ENCODE peak calls at places on chromosomes 3 and 15, in six cellular contexts. F is mesenchymal stem cell, Z is IMR-90, S is neuronal stem cell, E is trophoblast cell, A is H1. X is an unnamed sample.

GRCh38 chr3:100402150-100402706 is 889 bp downstream of the LNP1 start:
- DNase-seq in F (peak; percentile 86), Z (peak; percentile 56), S (no peak), E (no peak), A (no peak), X (no peak)

GRCh38 chr3:56962200-56962599 is 98.3 kb upstream of the SPATA12 start:
- DNase-seq in F (no peak), Z (no peak), S (no peak), E (peak; percentile 38), A (no peak), X (no peak)

GRCh38 chr15:52306270-52306669 is 10.7 kb upstream of the MYO5C start:
- DNase-seq in F (peak; percentile 29), Z (peak; percentile 87), S (no peak), E (no peak), A (no peak), X (no peak)

GRCh38 chr15:83446904-83447708 is at the start of gene SH3GL3:
- DNase-seq in F (peak; percentile 86), Z (peak; percentile 55), S (peak; percentile 82), E (peak; percentile 68), A (peak; percentile 85), X (peak; percentile 87)

GRCh38 chr3:62875103-62876002 is at the start of gene CADPS:
- DNase-seq in F (no peak), Z (no peak), S (no peak), E (no peak), A (peak; percentile 71), X (peak; percentile 60)

GRCh38 chr3:149653564-149653963 is 4.3 kb downstream of the WWTR1 start:
- DNase-seq in F (no peak), Z (no peak), S (no peak), E (no peak), A (no peak), X (no peak)

GRCh38 chr3:168442502-168442901 is 346.8 kb upstream of the GOLIM4 start:
- DNase-seq in F (no peak), Z (no peak), S (no peak), E (no peak), A (no peak), X (no peak)

GRCh38 chr3:40124918-40125317 is 184.6 kb upstream of the EIF1B start:
- DNase-seq in F (no peak), Z (no peak), S (no peak), E (no peak), A (no peak), X (no peak)

GRCh38 chr3:142027295-142027694 is 122.0 kb downstream of the TFDP2 start:
- DNase-seq in F (peak; percentile 10), Z (no peak), S (no peak), E (no peak), A (no peak), X (no peak)

GRCh38 chr15:65287515-65287845 is 797 bp upstream of the PARP16 start:
- DNase-seq in F (peak; percentile 39), Z (peak; percentile 9), S (no peak), E (no peak), A (no peak), X (no peak)

GRCh38 chr3:64408770-64409169 is 183.5 kb upstream of the PRICKLE2 start:
- DNase-seq in F (peak; percentile 55), Z (peak; percentile 39), S (no peak), E (no peak), A (no peak), X (no peak)

GRCh38 chr3:64414043-64414442 is 188.8 kb upstream of the PRICKLE2 start:
- DNase-seq in F (peak; percentile 74), Z (no peak), S (no peak), E (no peak), A (no peak), X (no peak)

GRCh38 chr3:64410226-64410625 is 185.0 kb upstream of the PRICKLE2 start:
- DNase-seq in F (peak; percentile 42), Z (no peak), S (no peak), E (no peak), A (no peak), X (no peak)

GRCh38 chr3:64405211-64405818 is 180.0 kb upstream of the PRICKLE2 start:
- DNase-seq in F (peak; percentile 26), Z (peak; percentile 67), S (no peak), E (no peak), A (no peak), X (no peak)

GRCh38 chr3:64411101-64411500 is 185.8 kb upstream of the PRICKLE2 start:
- DNase-seq in F (peak; percentile 17), Z (no peak), S (no peak), E (no peak), A (no peak), X (no peak)
- H3K14ac ChIP-seq in F (no peak overlapping the region), Z (no peak overlapping the region), S (no peak overlapping the region), E (no peak overlapping the region), A (no peak overlapping the region), X (no peak overlapping the region)

DNA sequence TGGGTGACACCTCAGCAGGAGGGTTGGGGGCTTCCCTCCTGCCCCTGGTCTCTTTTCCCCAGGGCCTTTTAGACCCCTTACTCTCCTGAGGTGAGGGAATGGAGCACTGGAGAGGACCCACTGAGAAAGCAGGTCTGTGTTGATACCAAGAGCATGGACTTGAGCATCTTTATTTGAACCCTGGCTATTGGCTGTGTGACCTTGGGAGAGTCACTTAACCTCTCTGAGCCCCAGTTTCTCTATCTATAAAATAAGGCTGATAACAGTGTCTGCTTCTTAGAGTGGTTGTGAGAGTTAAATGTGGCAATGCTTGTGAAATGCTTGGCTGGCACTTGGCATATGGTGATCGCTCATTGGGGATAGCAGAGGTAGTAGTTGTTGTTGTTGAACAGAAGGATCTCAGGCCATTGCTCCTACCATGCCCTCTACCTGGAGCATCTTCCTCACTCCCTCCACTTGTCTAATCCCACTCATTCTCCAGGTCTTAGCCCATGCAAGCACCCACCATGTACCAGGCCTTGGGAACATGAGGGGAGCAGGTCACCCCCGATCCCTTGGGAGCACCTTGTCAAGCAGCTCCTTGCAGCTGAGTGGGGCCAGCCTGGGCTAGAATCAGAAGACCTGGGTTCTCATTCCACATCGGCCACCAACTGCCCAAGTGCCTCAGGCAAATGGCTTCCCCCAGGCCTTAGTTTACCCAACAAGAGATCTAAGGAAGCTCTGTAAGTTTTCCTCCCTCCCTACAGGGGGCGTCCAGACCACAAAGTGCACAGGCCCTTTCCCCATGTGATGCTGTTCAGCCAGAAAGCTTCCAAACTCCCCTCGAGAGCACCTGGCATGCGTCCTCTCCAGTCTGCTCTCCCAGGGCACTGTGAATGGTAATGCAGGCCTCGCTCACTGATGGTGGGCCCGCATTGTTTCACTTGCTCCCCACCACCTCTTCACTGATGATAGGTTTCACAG is 96.7 kb downstream of the LSM3 start:
- DNase-seq in F (no peak), Z (no peak), S (no peak), E (no peak), A (no peak), X (peak; percentile 68)
- H2BK120ac ChIP-seq in F (peak overlapping the region; percentile 45), Z (no peak overlapping the region), S (no peak overlapping the region), E (no peak overlapping the region), A (peak overlapping the region; percentile 44), X (no peak overlapping the region)

GRCh38 chr3:78148986-78149717 is 1109.3 kb downstream of the ROBO2 start:
- DNase-seq in F (no peak), Z (peak; percentile 43), S (no peak), E (no peak), A (no peak), X (no peak)
- H3K14ac ChIP-seq in F (no peak overlapping the region), Z (no peak overlapping the region), S (no peak overlapping the region), E (no peak overlapping the region), A (no peak overlapping the region), X (no peak overlapping the region)

GRCh38 chr15:50908209-50909043 is at the start of gene AP4E1:
- DNase-seq in F (peak; percentile 93), Z (peak; percentile 91), S (peak; percentile 93), E (peak; percentile 91), A (peak; percentile 97), X (peak; percentile 87)
- H2BK120ac ChIP-seq in F (peak within 1 kb of the TSS; percentile 79), Z (peak within 1 kb of the TSS; percentile 87), S (no peak within 1 kb of the TSS), E (peak within 1 kb of the TSS; percentile 82), A (no peak within 1 kb of the TSS), X (no peak within 1 kb of the TSS)

GRCh38 chr3:146650691-146651090 is 45.5 kb upstream of the PLSCR5 start:
- DNase-seq in F (no peak), Z (no peak), S (no peak), E (no peak), A (no peak), X (no peak)
- H3K14ac ChIP-seq in F (no peak overlapping the region), Z (no peak overlapping the region), S (no peak overlapping the region), E (no peak overlapping the region), A (no peak overlapping the region), X (no peak overlapping the region)

DNA sequence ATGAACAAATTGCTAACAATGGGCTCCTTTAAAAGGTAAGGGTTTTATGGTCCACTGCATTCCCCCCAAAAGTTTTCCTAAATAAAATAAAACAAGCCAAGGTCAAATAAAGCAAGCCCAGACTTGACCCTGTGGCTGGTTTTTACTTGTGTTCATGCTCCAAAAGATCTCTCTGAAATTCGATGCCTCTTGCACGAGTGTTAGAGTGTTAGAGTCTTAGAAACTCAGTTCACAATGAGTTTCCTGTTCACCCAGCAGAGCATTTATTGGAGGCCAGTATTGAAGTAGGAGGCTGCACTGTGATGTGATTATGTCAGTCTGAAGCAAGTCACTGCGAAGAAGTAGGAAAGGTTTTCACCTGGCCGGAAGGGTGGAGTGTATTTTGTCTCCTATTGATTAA is 59.9 kb upstream of the LRTM1 start:
- DNase-seq in F (no peak), Z (no peak), S (no peak), E (no peak), A (no peak), X (no peak)
- H2BK120ac ChIP-seq in F (no peak overlapping the region), Z (no peak overlapping the region), S (no peak overlapping the region), E (no peak overlapping the region), A (no peak overlapping the region), X (no peak overlapping the region)

DNA sequence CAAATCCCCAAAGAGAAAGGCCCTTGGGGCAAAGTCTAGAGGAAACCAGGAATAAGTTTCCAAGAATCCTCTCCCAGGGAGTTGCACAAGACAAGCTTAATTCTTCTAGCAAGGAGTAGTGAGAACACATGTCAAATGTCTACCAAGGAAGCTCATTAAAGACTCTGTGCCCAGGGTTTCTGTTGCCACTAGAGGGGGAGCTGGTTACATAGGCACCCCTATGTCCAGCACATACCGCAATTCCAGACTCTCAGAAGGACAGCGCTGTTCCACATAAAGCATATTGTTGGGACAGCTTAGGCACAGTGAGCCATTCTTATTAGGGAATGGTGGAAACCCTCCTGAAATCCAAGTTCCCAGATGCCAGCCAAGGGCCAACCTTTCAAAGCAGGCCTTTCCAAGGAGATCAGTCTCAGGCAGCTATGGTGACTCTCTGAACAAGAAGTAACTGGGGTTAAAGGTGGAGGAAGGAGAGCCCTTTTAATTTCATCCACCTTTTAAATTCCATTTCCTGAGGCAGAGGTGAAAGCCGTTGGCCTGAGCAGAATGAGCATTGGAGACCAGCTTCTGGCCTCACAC is 194.1 kb downstream of the UACA start:
- DNase-seq in F (peak; percentile 62), Z (peak; percentile 71), S (no peak), E (no peak), A (no peak), X (peak; percentile 32)
- H3K14ac ChIP-seq in F (no peak overlapping the region), Z (no peak overlapping the region), S (no peak overlapping the region), E (no peak overlapping the region), A (no peak overlapping the region), X (no peak overlapping the region)